ENCODE peak calls at places on chromosomes 6 and 20, in seven cellular contexts. One of them, this sample, is unnamed. For H3K4me1, the result is how much of the 10 kb centered on the place peaks cover.

GRCh38 chr6:169970306-169970988 is 219.0 kb downstream of the ERMARD start:
- ATAC-seq in A549: no peak
- ATAC-seq in upper lobe of right lung: no peak
- ATAC-seq in RWPE2: no peak
- ATAC-seq in psoas muscle: no peak
- ATAC-seq in PC-3: no peak
- ATAC-seq in mucosa of descending colon: peak
- ATAC-seq in this sample: no peak

GRCh38 chr6:166849762-166850181 is 106.6 kb downstream of the RNASET2 start:
- ATAC-seq in A549: no peak
- ATAC-seq in psoas muscle: no peak
- ATAC-seq in mucosa of descending colon: no peak
- ATAC-seq in PC-3: no peak
- ATAC-seq in RWPE2: no peak
- ATAC-seq in upper lobe of right lung: no peak
- ATAC-seq in this sample: no peak

GRCh38 chr20:25686081-25687077 is 10.3 kb downstream of the ZNF337 start:
- ATAC-seq in RWPE2: peak
- ATAC-seq in upper lobe of right lung: no peak
- ATAC-seq in PC-3: peak
- ATAC-seq in mucosa of descending colon: no peak
- ATAC-seq in A549: peak
- ATAC-seq in psoas muscle: peak
- ATAC-seq in this sample: no peak

GRCh38 chr6:6452002-6452401 is 131.5 kb upstream of the F13A1 start:
- ATAC-seq in psoas muscle: no peak
- ATAC-seq in PC-3: no peak
- ATAC-seq in upper lobe of right lung: no peak
- ATAC-seq in RWPE2: no peak
- ATAC-seq in A549: no peak
- ATAC-seq in mucosa of descending colon: no peak
- ATAC-seq in this sample: peak

GRCh38 chr6:109306733-109307132 is 75.5 kb downstream of the CD164 start:
- ATAC-seq in RWPE2: no peak
- ATAC-seq in A549: no peak
- ATAC-seq in PC-3: no peak
- ATAC-seq in mucosa of descending colon: no peak
- ATAC-seq in psoas muscle: no peak
- ATAC-seq in upper lobe of right lung: no peak
- ATAC-seq in this sample: no peak

GRCh38 chr6:152161501-152161900 is 354.0 kb downstream of the ESR1 start:
- ATAC-seq in PC-3: no peak
- ATAC-seq in RWPE2: peak
- ATAC-seq in upper lobe of right lung: no peak
- ATAC-seq in mucosa of descending colon: no peak
- ATAC-seq in psoas muscle: peak
- ATAC-seq in A549: no peak
- ATAC-seq in this sample: no peak

GRCh38 chr20:10731190-10731955 is 57.6 kb upstream of the JAG1 start:
- ATAC-seq in A549: no peak
- ATAC-seq in PC-3: peak
- ATAC-seq in RWPE2: peak
- ATAC-seq in psoas muscle: no peak
- ATAC-seq in upper lobe of right lung: no peak
- ATAC-seq in mucosa of descending colon: no peak
- ATAC-seq in this sample: no peak

GRCh38 chr20:34473262-34473883 is 42.8 kb upstream of the DYNLRB1 start:
- ATAC-seq in upper lobe of right lung: peak
- ATAC-seq in RWPE2: peak
- ATAC-seq in mucosa of descending colon: peak
- ATAC-seq in psoas muscle: peak
- ATAC-seq in PC-3: peak
- ATAC-seq in A549: peak
- ATAC-seq in this sample: peak

GRCh38 chr6:52661551-52661950 is 9.4 kb upstream of the TMEM14A start:
- ATAC-seq in mucosa of descending colon: no peak
- ATAC-seq in psoas muscle: no peak
- ATAC-seq in upper lobe of right lung: no peak
- ATAC-seq in RWPE2: no peak
- ATAC-seq in A549: no peak
- ATAC-seq in PC-3: no peak
- ATAC-seq in this sample: no peak

GRCh38 chr20:44969320-44969879 is 3.1 kb downstream of the STK4 start:
- ATAC-seq in mucosa of descending colon: no peak
- ATAC-seq in A549: no peak
- ATAC-seq in PC-3: no peak
- ATAC-seq in RWPE2: no peak
- ATAC-seq in psoas muscle: no peak
- ATAC-seq in upper lobe of right lung: no peak
- ATAC-seq in this sample: no peak

GRCh38 chr20:62209850-62210495 is 10.1 kb downstream of the HRH3 start:
- ATAC-seq in PC-3: no peak
- ATAC-seq in psoas muscle: peak
- ATAC-seq in upper lobe of right lung: no peak
- ATAC-seq in A549: no peak
- ATAC-seq in mucosa of descending colon: no peak
- ATAC-seq in RWPE2: no peak
- ATAC-seq in this sample: no peak

DNA sequence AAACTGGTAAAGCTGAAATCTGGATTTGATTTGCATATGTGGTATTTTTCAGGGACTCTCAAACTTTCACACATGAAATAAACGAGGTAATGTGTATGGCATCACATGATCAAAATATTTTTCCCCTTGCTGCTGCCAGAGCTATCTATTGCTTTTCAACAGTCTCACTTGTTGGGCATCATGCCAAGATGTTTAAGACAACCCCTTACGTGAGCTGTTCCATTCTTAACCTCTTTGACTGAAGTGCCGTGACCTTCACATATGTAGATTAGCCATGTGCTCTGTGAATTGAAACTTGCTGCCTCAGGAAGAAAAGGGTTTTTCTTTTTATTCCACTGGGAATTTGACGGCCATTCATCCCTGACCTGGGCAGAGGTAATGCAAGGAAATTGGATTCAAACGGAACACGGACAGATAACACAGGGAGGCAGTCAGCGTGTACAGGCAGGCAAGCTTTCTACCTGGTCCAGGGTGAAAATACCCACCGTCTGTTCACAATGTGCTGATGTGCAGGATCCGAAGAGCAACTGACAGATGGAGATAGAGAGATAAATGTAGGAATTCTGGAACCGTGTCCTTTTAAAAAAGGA is 14.2 kb downstream of the ARID1B start:
- ATAC-seq in psoas muscle: no peak
- ATAC-seq in PC-3: no peak
- ATAC-seq in RWPE2: peak
- ATAC-seq in mucosa of descending colon: peak
- ATAC-seq in upper lobe of right lung: peak
- ATAC-seq in A549: no peak
- ATAC-seq in this sample: no peak
- H3K4me1 ChIP-seq in psoas muscle: half or more
- H3K4me1 ChIP-seq in PC-3: under half
- H3K4me1 ChIP-seq in RWPE2: under half
- H3K4me1 ChIP-seq in mucosa of descending colon: under half
- H3K4me1 ChIP-seq in upper lobe of right lung: under half
- H3K4me1 ChIP-seq in A549: under half
- H3K4me1 ChIP-seq in this sample: half or more

GRCh38 chr6:45590225-45590624 is 212.5 kb upstream of the SUPT3H start:
- ATAC-seq in upper lobe of right lung: no peak
- ATAC-seq in A549: no peak
- ATAC-seq in RWPE2: peak
- ATAC-seq in PC-3: peak
- ATAC-seq in mucosa of descending colon: peak
- ATAC-seq in psoas muscle: peak
- ATAC-seq in this sample: no peak
- TF ChIP-seq CTCF in upper lobe of right lung: no peak
- TF ChIP-seq CTCF in A549: no peak
- TF ChIP-seq CTCF in RWPE2: no peak
- TF ChIP-seq CTCF in PC-3: no peak
- TF ChIP-seq CTCF in mucosa of descending colon: no peak
- TF ChIP-seq CTCF in psoas muscle: no peak
- TF ChIP-seq CTCF in this sample: no peak

GRCh38 chr20:32797160-32797468 is 22.6 kb upstream of the MAPRE1 start:
- ATAC-seq in psoas muscle: no peak
- ATAC-seq in PC-3: no peak
- ATAC-seq in upper lobe of right lung: no peak
- ATAC-seq in RWPE2: no peak
- ATAC-seq in A549: no peak
- ATAC-seq in mucosa of descending colon: no peak
- ATAC-seq in this sample: no peak

GRCh38 chr20:32793059-32793458 is 26.7 kb upstream of the MAPRE1 start:
- ATAC-seq in RWPE2: no peak
- ATAC-seq in A549: no peak
- ATAC-seq in psoas muscle: no peak
- ATAC-seq in upper lobe of right lung: no peak
- ATAC-seq in PC-3: no peak
- ATAC-seq in mucosa of descending colon: no peak
- ATAC-seq in this sample: no peak

GRCh38 chr20:32792316-32792715 is 27.4 kb upstream of the MAPRE1 start:
- ATAC-seq in psoas muscle: peak
- ATAC-seq in PC-3: no peak
- ATAC-seq in A549: no peak
- ATAC-seq in upper lobe of right lung: no peak
- ATAC-seq in mucosa of descending colon: no peak
- ATAC-seq in RWPE2: no peak
- ATAC-seq in this sample: no peak

GRCh38 chr20:32798046-32798985 is 21.4 kb upstream of the MAPRE1 start:
- ATAC-seq in RWPE2: no peak
- ATAC-seq in psoas muscle: no peak
- ATAC-seq in mucosa of descending colon: no peak
- ATAC-seq in upper lobe of right lung: no peak
- ATAC-seq in PC-3: no peak
- ATAC-seq in A549: no peak
- ATAC-seq in this sample: no peak

DNA sequence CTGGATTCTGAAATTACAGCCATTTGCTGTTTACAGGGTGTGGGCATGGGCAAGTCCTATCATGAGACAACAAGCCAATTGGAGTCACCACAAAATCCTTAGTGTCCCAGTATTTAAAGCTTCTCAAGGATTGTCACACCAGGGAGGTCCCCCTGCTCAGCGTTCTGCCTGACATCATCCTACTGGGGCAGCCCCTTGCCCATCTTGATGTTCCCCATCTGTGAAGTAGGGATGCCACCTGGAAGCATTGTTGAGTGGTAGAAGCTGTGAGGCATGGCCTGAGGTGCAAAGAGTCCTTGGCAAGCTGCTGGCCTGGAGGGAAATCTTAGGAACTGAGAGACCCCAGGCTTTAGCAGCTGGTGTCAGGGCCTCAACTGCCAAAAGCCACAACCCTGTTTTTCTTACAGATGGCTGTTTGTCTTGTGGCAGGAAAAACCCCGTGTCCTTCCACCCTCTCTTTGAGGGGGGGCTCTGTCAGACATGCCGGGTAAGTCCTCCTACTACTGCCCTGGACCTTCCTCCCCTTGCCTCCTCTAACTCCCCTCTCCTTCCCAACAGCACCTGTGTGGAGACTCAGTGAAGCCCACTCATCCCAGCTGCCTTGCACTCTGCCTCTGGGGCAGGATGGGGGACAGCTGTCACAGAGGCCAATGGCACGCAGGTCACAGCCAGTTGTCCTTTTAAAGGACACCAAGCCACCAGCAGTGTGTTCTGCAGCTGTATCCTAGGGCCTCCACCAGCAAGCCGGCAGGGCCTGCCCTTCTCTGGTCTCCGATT is 23.2 kb upstream of the MAPRE1 start:
- ATAC-seq in A549: no peak
- ATAC-seq in mucosa of descending colon: no peak
- ATAC-seq in PC-3: no peak
- ATAC-seq in upper lobe of right lung: no peak
- ATAC-seq in psoas muscle: no peak
- ATAC-seq in RWPE2: no peak
- ATAC-seq in this sample: no peak
- H3K4me1 ChIP-seq in A549: under half
- H3K4me1 ChIP-seq in mucosa of descending colon: under half
- H3K4me1 ChIP-seq in PC-3: under half
- H3K4me1 ChIP-seq in upper lobe of right lung: under half
- H3K4me1 ChIP-seq in psoas muscle: under half
- H3K4me1 ChIP-seq in RWPE2: under half
- H3K4me1 ChIP-seq in this sample: under half

GRCh38 chr20:49043000-49043399 is 3.1 kb upstream of the CSE1L start:
- ATAC-seq in upper lobe of right lung: no peak
- ATAC-seq in A549: no peak
- ATAC-seq in RWPE2: no peak
- ATAC-seq in PC-3: no peak
- ATAC-seq in psoas muscle: no peak
- ATAC-seq in mucosa of descending colon: no peak
- ATAC-seq in this sample: no peak

GRCh38 chr20:49045440-49046086 is 549 bp upstream of the CSE1L start:
- ATAC-seq in mucosa of descending colon: no peak
- ATAC-seq in RWPE2: no peak
- ATAC-seq in upper lobe of right lung: peak
- ATAC-seq in psoas muscle: peak
- ATAC-seq in PC-3: no peak
- ATAC-seq in A549: peak
- ATAC-seq in this sample: no peak

DNA sequence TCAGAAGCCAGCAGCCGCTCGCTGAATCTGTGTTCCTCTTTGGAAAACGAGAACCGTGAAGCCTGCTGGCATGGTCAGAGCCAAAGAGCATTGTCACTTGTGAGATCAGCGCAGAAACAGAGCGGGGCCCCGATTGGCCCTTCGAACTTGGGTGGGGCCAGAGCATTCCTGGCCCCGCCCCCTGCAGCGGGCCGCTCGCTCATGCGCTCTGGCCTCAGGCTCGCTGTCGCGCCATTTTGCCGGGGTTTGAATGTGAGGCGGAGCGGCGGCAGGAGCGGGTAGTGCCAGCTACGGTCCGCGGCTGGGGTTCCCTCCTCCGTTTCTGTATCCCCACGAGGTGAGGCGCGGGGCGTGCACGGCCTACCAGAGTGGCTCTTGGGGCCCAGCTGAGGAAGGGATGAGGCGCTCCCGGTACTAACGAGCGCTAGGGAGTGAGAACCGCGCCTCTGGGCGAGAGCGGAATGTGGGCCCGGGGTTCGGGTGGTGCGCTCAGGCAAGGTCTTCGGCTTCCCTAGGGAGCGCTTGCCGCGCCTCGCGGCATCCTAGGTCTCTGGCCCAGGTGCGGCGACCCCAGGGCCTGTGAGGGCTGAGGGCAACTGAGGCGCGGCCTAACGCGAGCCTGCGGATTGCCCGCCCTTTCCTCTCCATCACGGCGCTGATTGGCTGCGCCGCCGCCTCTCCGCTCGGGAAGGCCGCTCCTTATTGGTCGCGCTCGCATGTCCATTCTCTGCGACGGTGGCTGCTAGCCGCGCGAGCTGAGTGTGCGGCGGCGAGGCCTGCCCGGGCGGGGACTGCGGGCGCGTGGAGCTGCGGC is at the start of gene CSE1L:
- ATAC-seq in mucosa of descending colon: peak
- ATAC-seq in RWPE2: peak
- ATAC-seq in A549: peak
- ATAC-seq in upper lobe of right lung: peak
- ATAC-seq in psoas muscle: peak
- ATAC-seq in PC-3: peak
- ATAC-seq in this sample: peak
- TF ChIP-seq CTCF in mucosa of descending colon: no peak
- TF ChIP-seq CTCF in RWPE2: no peak
- TF ChIP-seq CTCF in A549: no peak
- TF ChIP-seq CTCF in upper lobe of right lung: peak
- TF ChIP-seq CTCF in psoas muscle: no peak
- TF ChIP-seq CTCF in PC-3: no peak
- TF ChIP-seq CTCF in this sample: peak

GRCh38 chr6:17919494-17919893 is 67.9 kb downstream of the KIF13A start:
- ATAC-seq in upper lobe of right lung: no peak
- ATAC-seq in A549: no peak
- ATAC-seq in PC-3: no peak
- ATAC-seq in mucosa of descending colon: no peak
- ATAC-seq in RWPE2: no peak
- ATAC-seq in psoas muscle: peak
- ATAC-seq in this sample: no peak
- H3K4me1 ChIP-seq in upper lobe of right lung: under half
- H3K4me1 ChIP-seq in A549: under half
- H3K4me1 ChIP-seq in PC-3: under half
- H3K4me1 ChIP-seq in mucosa of descending colon: under half
- H3K4me1 ChIP-seq in RWPE2: under half
- H3K4me1 ChIP-seq in psoas muscle: half or more
- H3K4me1 ChIP-seq in this sample: under half